ENCODE peak calls at places on chromosomes 4 and X, in four cellular contexts. J is psoas muscle, M is pancreas, X is ovary. Q is an unnamed sample.

GRCh38 chrX:109751698-109752097 is 18.6 kb upstream of the ACSL4 start:
- DNase-seq in J (no peak), M (no peak), X (no peak), Q (no peak)

GRCh38 chr4:2799971-2800690 is 7.2 kb downstream of the SH3BP2 start:
- DNase-seq in J (peak), M (peak), X (peak), Q (no peak)

GRCh38 chrX:47101206-47101605 is 23.0 kb downstream of the RGN start:
- DNase-seq in J (no peak), M (no peak), X (no peak), Q (peak)

GRCh38 chrX:139832728-139833309 is 100.0 kb downstream of the ATP11C start:
- DNase-seq in J (no peak), M (no peak), X (no peak), Q (no peak)

GRCh38 chrX:106802388-106803275 is at the start of gene TBC1D8B:
- DNase-seq in J (peak), M (peak), X (peak), Q (peak)

GRCh38 chrX:72131317-72132294 is at the start of gene RTL5:
- DNase-seq in J (peak), M (peak), X (peak), Q (peak)

GRCh38 chr4:147740176-147740575 is 8.3 kb downstream of the ARHGAP10 start:
- DNase-seq in J (no peak), M (no peak), X (no peak), Q (no peak)

GRCh38 chrX:23344208-23344903 is 9.7 kb downstream of the PTCHD1 start:
- DNase-seq in J (no peak), M (no peak), X (no peak), Q (no peak)

GRCh38 chr4:7477695-7478094 is 43.0 kb upstream of the PSAPL1 start:
- DNase-seq in J (no peak), M (no peak), X (no peak), Q (no peak)

GRCh38 chr4:128287159-128287870 is at the start of gene PGRMC2:
- DNase-seq in J (no peak), M (no peak), X (peak), Q (no peak)

GRCh38 chr4:94452476-94453300 is 946 bp downstream of the PDLIM5 start:
- DNase-seq in J (peak), M (peak), X (peak), Q (peak)

GRCh38 chr4:141132689-141133145 is 552 bp downstream of the RNF150 start:
- DNase-seq in J (no peak), M (no peak), X (peak), Q (peak)

GRCh38 chrX:74280759-74281158 is 23.2 kb upstream of the ZCCHC13 start:
- DNase-seq in J (no peak), M (no peak), X (no peak), Q (no peak)

GRCh38 chrX:22095306-22095705 is 63.2 kb downstream of the PHEX start:
- DNase-seq in J (peak), M (no peak), X (no peak), Q (no peak)

GRCh38 chr4:73885570-73886230 is 16.5 kb downstream of the CXCL1 start:
- DNase-seq in J (no peak), M (no peak), X (no peak), Q (no peak)

GRCh38 chr4:166144607-166145006 is 271.6 kb downstream of the TLL1 start:
- DNase-seq in J (no peak), M (no peak), X (no peak), Q (no peak)

GRCh38 chrX:23548164-23548563 is 119.1 kb upstream of the PRDX4 start:
- DNase-seq in J (no peak), M (no peak), X (no peak), Q (no peak)

GRCh38 chr4:182201871-182202270 is 41.3 kb upstream of the TENM3 start:
- DNase-seq in J (no peak), M (no peak), X (no peak), Q (no peak)